ENCODE peak calls at places on chromosomes 4 and X, in five cellular contexts. One of them, this sample, is unnamed.

GRCh38 chr4:37530451-37530850 is 155.7 kb downstream of the RELL1 start:
- DNase-seq in heart right ventricle: no peak
- DNase-seq in SHP77 treated with DMSO at 0.1 percent for 48 hours: no peak
- DNase-seq in type B pancreatic cell: no peak
- DNase-seq in nephron progenitor cell: no peak
- DNase-seq in this sample: no peak

GRCh38 chrX:45774961-45775360 is 574.3 kb upstream of the DIPK2B start:
- DNase-seq in heart right ventricle: peak; percentile 25
- DNase-seq in SHP77 treated with DMSO at 0.1 percent for 48 hours: no peak
- DNase-seq in type B pancreatic cell: no peak
- DNase-seq in nephron progenitor cell: no peak
- DNase-seq in this sample: no peak

GRCh38 chr4:3286335-3287175 is 6.3 kb upstream of the RGS12 start:
- DNase-seq in heart right ventricle: no peak
- DNase-seq in SHP77 treated with DMSO at 0.1 percent for 48 hours: no peak
- DNase-seq in type B pancreatic cell: peak; percentile 65
- DNase-seq in nephron progenitor cell: no peak
- DNase-seq in this sample: no peak

GRCh38 chrX:115892056-115892708 is 278.4 kb upstream of the AGTR2 start:
- DNase-seq in heart right ventricle: no peak
- DNase-seq in SHP77 treated with DMSO at 0.1 percent for 48 hours: no peak
- DNase-seq in type B pancreatic cell: peak; percentile 22
- DNase-seq in nephron progenitor cell: no peak
- DNase-seq in this sample: no peak

GRCh38 chr4:105551968-105552746 is at the start of gene ARHGEF38:
- DNase-seq in heart right ventricle: no peak
- DNase-seq in SHP77 treated with DMSO at 0.1 percent for 48 hours: no peak
- DNase-seq in type B pancreatic cell: no peak
- DNase-seq in nephron progenitor cell: no peak
- DNase-seq in this sample: peak; percentile 27

GRCh38 chrX:74546984-74547383 is 67.4 kb downstream of the RLIM start:
- DNase-seq in heart right ventricle: no peak
- DNase-seq in SHP77 treated with DMSO at 0.1 percent for 48 hours: no peak
- DNase-seq in type B pancreatic cell: no peak
- DNase-seq in nephron progenitor cell: no peak
- DNase-seq in this sample: no peak

GRCh38 chr4:141246243-141246642 is 25.5 kb downstream of the ZNF330 start:
- DNase-seq in heart right ventricle: no peak
- DNase-seq in SHP77 treated with DMSO at 0.1 percent for 48 hours: no peak
- DNase-seq in type B pancreatic cell: no peak
- DNase-seq in nephron progenitor cell: no peak
- DNase-seq in this sample: no peak

GRCh38 chr4:8664031-8664805 is 71.7 kb downstream of the CPZ start:
- DNase-seq in heart right ventricle: no peak
- DNase-seq in SHP77 treated with DMSO at 0.1 percent for 48 hours: no peak
- DNase-seq in type B pancreatic cell: no peak
- DNase-seq in nephron progenitor cell: no peak
- DNase-seq in this sample: no peak

GRCh38 chr4:62709618-62710252 is 1509.6 kb downstream of the ADGRL3 start:
- DNase-seq in heart right ventricle: no peak
- DNase-seq in SHP77 treated with DMSO at 0.1 percent for 48 hours: peak; percentile 62
- DNase-seq in type B pancreatic cell: no peak
- DNase-seq in nephron progenitor cell: peak; percentile 10
- DNase-seq in this sample: peak; percentile 11

GRCh38 chrX:10233173-10233572 is 76.4 kb downstream of the CLCN4 start:
- DNase-seq in heart right ventricle: no peak
- DNase-seq in SHP77 treated with DMSO at 0.1 percent for 48 hours: no peak
- DNase-seq in type B pancreatic cell: no peak
- DNase-seq in nephron progenitor cell: no peak
- DNase-seq in this sample: no peak

GRCh38 chrX:110915120-110915519 is 119.5 kb upstream of the CHRDL1 start:
- DNase-seq in heart right ventricle: no peak
- DNase-seq in SHP77 treated with DMSO at 0.1 percent for 48 hours: no peak
- DNase-seq in type B pancreatic cell: no peak
- DNase-seq in nephron progenitor cell: no peak
- DNase-seq in this sample: peak; percentile 20

GRCh38 chrX:154541896-154542722 is 4.5 kb downstream of the G6PD start:
- DNase-seq in heart right ventricle: peak; percentile 69
- DNase-seq in SHP77 treated with DMSO at 0.1 percent for 48 hours: peak; percentile 36
- DNase-seq in type B pancreatic cell: no peak
- DNase-seq in nephron progenitor cell: no peak
- DNase-seq in this sample: peak; percentile 71

GRCh38 chr4:170657761-170658160 is 568.0 kb upstream of the AADAT start:
- DNase-seq in heart right ventricle: no peak
- DNase-seq in SHP77 treated with DMSO at 0.1 percent for 48 hours: no peak
- DNase-seq in type B pancreatic cell: no peak
- DNase-seq in nephron progenitor cell: no peak
- DNase-seq in this sample: no peak

GRCh38 chrX:110536788-110537187 is 178.1 kb downstream of the RTL9 start:
- DNase-seq in heart right ventricle: no peak
- DNase-seq in SHP77 treated with DMSO at 0.1 percent for 48 hours: no peak
- DNase-seq in type B pancreatic cell: no peak
- DNase-seq in nephron progenitor cell: no peak
- DNase-seq in this sample: no peak

GRCh38 chr4:158255727-158256324 is 45.5 kb downstream of the TMEM144 start:
- DNase-seq in heart right ventricle: peak; percentile 7
- DNase-seq in SHP77 treated with DMSO at 0.1 percent for 48 hours: no peak
- DNase-seq in type B pancreatic cell: no peak
- DNase-seq in nephron progenitor cell: no peak
- DNase-seq in this sample: peak; percentile 43

GRCh38 chr4:143455211-143455610 is 58.3 kb upstream of the SMARCA5 start:
- DNase-seq in heart right ventricle: no peak
- DNase-seq in SHP77 treated with DMSO at 0.1 percent for 48 hours: no peak
- DNase-seq in type B pancreatic cell: no peak
- DNase-seq in nephron progenitor cell: no peak
- DNase-seq in this sample: no peak

GRCh38 chr4:163672751-163673150 is 178.3 kb downstream of the TMA16 start:
- DNase-seq in heart right ventricle: no peak
- DNase-seq in SHP77 treated with DMSO at 0.1 percent for 48 hours: no peak
- DNase-seq in type B pancreatic cell: no peak
- DNase-seq in nephron progenitor cell: no peak
- DNase-seq in this sample: no peak

GRCh38 chrX:107047622-107048021 is 47.6 kb upstream of the MORC4 start:
- DNase-seq in heart right ventricle: no peak
- DNase-seq in SHP77 treated with DMSO at 0.1 percent for 48 hours: no peak
- DNase-seq in type B pancreatic cell: no peak
- DNase-seq in nephron progenitor cell: no peak
- DNase-seq in this sample: no peak

GRCh38 chr4:118920247-118920646 is 31.6 kb downstream of the SYNPO2 start:
- DNase-seq in heart right ventricle: peak; percentile 47
- DNase-seq in SHP77 treated with DMSO at 0.1 percent for 48 hours: no peak
- DNase-seq in type B pancreatic cell: no peak
- DNase-seq in nephron progenitor cell: no peak
- DNase-seq in this sample: no peak

GRCh38 chr4:831483-831805 is 5.5 kb upstream of the CPLX1 start:
- DNase-seq in heart right ventricle: no peak
- DNase-seq in SHP77 treated with DMSO at 0.1 percent for 48 hours: no peak
- DNase-seq in type B pancreatic cell: no peak
- DNase-seq in nephron progenitor cell: no peak
- DNase-seq in this sample: no peak

GRCh38 chrX:144586756-144587155 is 660.5 kb upstream of the SPANXN1 start:
- DNase-seq in heart right ventricle: no peak
- DNase-seq in SHP77 treated with DMSO at 0.1 percent for 48 hours: no peak
- DNase-seq in type B pancreatic cell: no peak
- DNase-seq in nephron progenitor cell: no peak
- DNase-seq in this sample: no peak

GRCh38 chr4:4673070-4673469 is 131.2 kb upstream of the STX18 start:
- DNase-seq in heart right ventricle: no peak
- DNase-seq in SHP77 treated with DMSO at 0.1 percent for 48 hours: no peak
- DNase-seq in type B pancreatic cell: no peak
- DNase-seq in nephron progenitor cell: peak; percentile 88
- DNase-seq in this sample: peak; percentile 79

GRCh38 chr4:6892909-6893202 is 16.8 kb upstream of the TBC1D14 start:
- DNase-seq in heart right ventricle: no peak
- DNase-seq in SHP77 treated with DMSO at 0.1 percent for 48 hours: no peak
- DNase-seq in type B pancreatic cell: no peak
- DNase-seq in nephron progenitor cell: no peak
- DNase-seq in this sample: no peak

This sample was measured in RWPE1.